ENCODE peak calls at places on chromosomes 7 and 10, in eight cellular contexts. U is RWPE1, J is IMR-90, Y is GM10248, C is testis, D is astrocyte of the spinal cord, I is HL-60, M is A549. E is an unnamed sample.
A peak's percentile ranks its signal among the peaks of the same experiment; 100 is the strongest.

GRCh38 chr7:128431221-128431620 is 21.4 kb upstream of the IMPDH1 start:
- DNase-seq in J (no peak), D (peak; percentile 42), C (no peak), I (no peak), U (no peak), M (no peak), Y (no peak), E (no peak)

GRCh38 chr7:90629306-90629918 is 33.3 kb downstream of the CDK14 start:
- DNase-seq in I (peak; percentile 26), J (peak; percentile 63), Y (peak; percentile 57), C (no peak), D (peak; percentile 60), M (peak; percentile 28), U (peak; percentile 59), E (peak; percentile 45)

GRCh38 chr10:121183241-121183640 is 332.1 kb downstream of the WDR11 start:
- DNase-seq in Y (no peak), D (no peak), C (no peak), J (no peak), M (no peak), U (no peak), I (no peak), E (no peak)

GRCh38 chr10:15748137-15748536 is 28.4 kb upstream of the ITGA8 start:
- DNase-seq in I (no peak), M (no peak), U (no peak), C (no peak), Y (no peak), D (no peak), J (no peak), E (no peak)

GRCh38 chr7:105656922-105657521 is 75.7 kb upstream of the EFCAB10 start:
- DNase-seq in Y (peak; percentile 75), M (peak; percentile 67), J (no peak), D (no peak), C (peak; percentile 76), I (no peak), U (no peak), E (no peak)

GRCh38 chr10:108393111-108393510 is 1228.6 kb upstream of the SORCS1 start:
- DNase-seq in M (no peak), Y (no peak), J (peak; percentile 26), C (no peak), I (no peak), U (peak; percentile 50), D (peak; percentile 43), E (no peak)

GRCh38 chr10:44046605-44047004 is 338.3 kb downstream of the CXCL12 start:
- DNase-seq in M (no peak), C (no peak), Y (no peak), I (no peak), J (peak; percentile 52), D (peak; percentile 80), U (peak; percentile 11), E (peak; percentile 32)

GRCh38 chr10:6200588-6201510 is 1.9 kb upstream of the PFKFB3 start:
- DNase-seq in M (no peak), I (no peak), Y (no peak), C (peak; percentile 60), J (peak; percentile 35), U (no peak), D (peak; percentile 29), E (no peak)

GRCh38 chr7:72430531-72430930 is 18.4 kb upstream of the CALN1 start:
- DNase-seq in J (no peak), Y (no peak), C (peak; percentile 47), M (no peak), I (no peak), U (no peak), D (no peak), E (no peak)

GRCh38 chr7:76165973-76166403 is 35.7 kb upstream of the SRRM3 start:
- DNase-seq in C (no peak), D (no peak), M (no peak), I (no peak), J (no peak), Y (no peak), U (no peak), E (no peak)

GRCh38 chr10:26331376-26331775 is 106.8 kb upstream of the APBB1IP start:
- DNase-seq in J (no peak), M (no peak), Y (no peak), I (no peak), D (no peak), C (no peak), U (no peak), E (no peak)

GRCh38 chr7:73768661-73769480 is 1.2 kb downstream of the CLDN3 start:
- DNase-seq in Y (peak; percentile 14), M (no peak), D (no peak), C (no peak), U (no peak), J (no peak), I (no peak), E (no peak)

GRCh38 chr10:70096016-70096704 is 36.5 kb downstream of the AIFM2 start:
- DNase-seq in C (no peak), U (no peak), M (no peak), D (no peak), J (no peak), I (no peak), Y (no peak), E (no peak)

GRCh38 chr7:129667551-129667950 is 56.0 kb downstream of the NRF1 start:
- DNase-seq in I (no peak), M (no peak), D (no peak), U (no peak), J (no peak), C (no peak), Y (no peak), E (no peak)

GRCh38 chr7:129661645-129662182 is 50.2 kb downstream of the NRF1 start:
- DNase-seq in D (no peak), U (no peak), Y (no peak), C (no peak), J (no peak), M (no peak), I (no peak), E (no peak)

GRCh38 chr7:129665013-129665401 is 53.5 kb downstream of the NRF1 start:
- DNase-seq in M (peak; percentile 38), I (no peak), Y (no peak), D (peak; percentile 97), J (peak; percentile 98), U (peak; percentile 79), C (no peak), E (peak; percentile 40)

GRCh38 chr7:129667116-129667515 is 55.6 kb downstream of the NRF1 start:
- DNase-seq in J (no peak), U (no peak), I (no peak), M (no peak), D (no peak), C (no peak), Y (no peak), E (no peak)

DNA sequence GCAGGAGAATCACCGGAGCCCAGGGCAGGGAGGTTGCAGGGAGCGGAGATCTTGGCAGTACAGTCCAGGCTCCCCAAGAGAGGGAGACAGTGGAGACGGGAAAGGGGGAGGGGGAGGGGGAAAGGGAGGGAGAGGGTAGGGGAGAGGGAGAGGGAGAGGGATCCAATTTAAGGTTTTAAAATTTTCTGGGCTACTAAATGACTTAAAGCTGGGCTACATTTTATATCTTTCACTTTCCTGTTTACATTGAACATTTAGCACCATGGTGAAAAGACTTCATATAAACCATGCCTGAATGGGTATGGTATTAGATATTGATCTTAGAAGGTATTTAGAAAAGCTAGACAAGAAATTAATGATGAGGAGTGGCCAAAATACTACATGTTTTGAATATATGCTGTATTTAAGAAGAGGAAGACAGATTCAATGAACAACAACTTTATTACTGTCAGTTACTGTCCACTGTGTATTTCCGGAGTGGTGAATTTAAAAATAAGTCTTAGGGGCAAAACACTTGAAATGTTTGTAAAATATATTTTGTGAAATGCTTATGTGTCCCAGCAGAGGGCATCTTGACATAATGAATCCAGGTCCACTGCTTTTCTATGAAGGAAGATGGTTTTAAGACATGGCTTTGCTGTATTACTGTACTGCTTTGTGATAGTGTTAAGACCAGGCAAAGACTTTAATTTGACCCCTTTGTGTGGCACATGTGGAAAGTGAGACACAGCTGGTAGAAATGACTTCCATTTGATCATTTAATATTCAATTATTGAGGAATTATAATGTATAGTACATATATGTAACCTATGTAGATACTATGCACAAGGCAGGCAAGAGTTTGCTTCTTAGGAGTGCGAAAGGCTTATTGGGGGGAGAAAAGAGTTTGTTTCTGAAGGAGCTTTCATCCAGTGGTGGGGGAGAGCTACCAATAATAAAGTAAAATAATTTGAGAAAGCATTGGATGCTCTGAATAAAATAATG is 52.8 kb downstream of the NRF1 start:
- DNase-seq in U (peak; percentile 34), J (peak; percentile 83), M (peak; percentile 68), Y (peak; percentile 50), D (peak; percentile 84), I (no peak), C (no peak), E (peak; percentile 60)
- TF ChIP-seq CTCF in U (peak; percentile 74), J (peak; percentile 78), M (peak; percentile 87), Y (peak; percentile 46), D (peak; percentile 50), I (peak; percentile 8), C (peak; percentile 49), E (peak; percentile 65)

GRCh38 chr10:23204773-23205172 is 12.7 kb downstream of the PTF1A start:
- DNase-seq in Y (no peak), U (no peak), J (no peak), D (no peak), M (no peak), C (no peak), I (no peak), E (no peak)
- TF ChIP-seq CTCF in Y (no peak), U (no peak), J (no peak), D (no peak), M (no peak), C (no peak), I (no peak), E (no peak)

DNA sequence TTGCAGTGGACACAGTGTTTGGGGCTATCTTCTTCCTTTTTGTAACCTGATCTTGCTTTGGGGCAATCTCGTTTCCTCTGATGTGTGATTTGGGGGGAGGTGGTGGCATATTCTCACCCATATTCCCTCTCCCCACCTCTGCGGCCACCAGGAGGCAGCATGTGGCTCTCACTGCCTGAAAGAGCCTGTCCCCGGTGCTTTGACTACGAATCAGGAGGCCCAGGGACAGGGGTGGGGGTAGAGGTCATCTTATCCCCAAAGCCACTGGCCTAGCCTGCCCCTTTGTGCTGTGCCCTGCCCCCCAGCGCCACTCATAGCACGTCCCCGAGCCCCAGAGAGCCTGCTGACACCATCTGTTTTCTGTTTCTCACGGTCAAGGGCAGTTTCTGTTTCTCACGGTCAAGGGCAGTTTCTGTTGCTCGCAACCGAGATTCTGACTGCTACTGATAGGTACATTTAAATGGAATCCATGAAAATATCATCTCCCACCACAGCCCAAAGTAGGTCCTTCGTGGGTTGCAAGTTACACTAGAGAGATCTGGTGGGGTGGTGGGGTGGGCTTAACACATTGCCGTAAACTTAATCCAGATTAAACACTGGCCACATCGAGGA is 28.2 kb downstream of the PHYH start:
- DNase-seq in C (peak; percentile 53), J (peak; percentile 22), I (no peak), M (peak; percentile 53), U (no peak), Y (peak; percentile 73), D (no peak), E (peak; percentile 38)
- TF ChIP-seq CTCF in C (peak; percentile 32), J (peak; percentile 45), I (no peak), M (peak; percentile 33), U (no peak), Y (peak; percentile 52), D (peak; percentile 59), E (peak; percentile 36)

DNA sequence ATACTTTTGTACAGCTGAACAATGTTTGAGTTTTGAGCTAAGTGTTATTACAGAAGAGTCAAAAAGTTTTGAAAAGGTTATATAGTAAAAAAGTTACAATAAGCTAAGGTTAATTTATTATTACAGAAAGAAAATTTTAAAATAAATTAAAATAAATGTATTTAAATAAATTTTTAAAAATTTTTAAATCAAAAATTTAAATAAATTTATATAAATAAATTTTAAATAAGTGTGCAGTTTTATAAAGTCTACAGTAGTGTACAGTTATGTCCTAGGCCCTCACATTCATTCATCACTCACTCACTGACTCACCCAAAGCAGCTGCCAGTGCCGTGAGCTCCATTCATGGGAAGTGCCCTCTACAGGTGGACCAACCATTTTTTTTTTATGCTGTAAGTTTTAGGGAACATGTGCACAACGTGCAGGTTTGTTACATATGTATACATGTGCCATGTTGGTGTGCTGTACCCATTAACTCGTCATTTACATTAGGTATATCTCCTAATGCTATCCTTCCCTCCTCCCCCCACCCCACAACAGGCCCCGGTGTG is 462.9 kb upstream of the ZMIZ1 start:
- DNase-seq in D (no peak), Y (no peak), M (peak; percentile 21), U (peak; percentile 40), I (no peak), C (no peak), J (no peak), E (no peak)
- TF ChIP-seq CTCF in D (no peak), Y (no peak), M (peak; percentile 34), U (no peak), I (no peak), C (no peak), J (no peak), E (no peak)

E was measured in hepatocyte.